ENCODE peak calls at places on chromosomes 1 and 21, in four cellular contexts. U, K, W and S are unnamed samples.

GRCh38 chr1:28329395-28330153 is 734 bp downstream of the MED18 start:
- DNase-seq in U (peak; percentile 46), K (no peak), W (peak; percentile 34), S (peak; percentile 66)

GRCh38 chr1:21334214-21335087 is 44.2 kb upstream of the ECE1 start:
- DNase-seq in U (peak; percentile 88), K (no peak), W (peak; percentile 68), S (no peak)

GRCh38 chr1:12601690-12602632 is 16.0 kb downstream of the DHRS3 start:
- DNase-seq in U (peak; percentile 69), K (no peak), W (peak; percentile 60), S (no peak)

GRCh38 chr1:101187287-101187686 is 49.5 kb upstream of the S1PR1 start:
- DNase-seq in U (no peak), K (no peak), W (no peak), S (no peak)

GRCh38 chr1:25770541-25771245 is 29.3 kb upstream of the SELENON start:
- DNase-seq in U (no peak), K (no peak), W (no peak), S (no peak)

GRCh38 chr1:37240897-37241296 is 206.6 kb upstream of the GRIK3 start:
- DNase-seq in U (no peak), K (no peak), W (no peak), S (no peak)

GRCh38 chr1:22773981-22774471 is 63.4 kb downstream of the EPHB2 start:
- DNase-seq in U (peak; percentile 42), K (no peak), W (peak; percentile 85), S (no peak)

GRCh38 chr1:156195853-156196252 is 1.9 kb downstream of the SLC25A44 start:
- DNase-seq in U (no peak), K (no peak), W (no peak), S (no peak)

GRCh38 chr1:64933296-64934070 is 32.9 kb downstream of the JAK1 start:
- DNase-seq in U (peak; percentile 49), K (no peak), W (no peak), S (no peak)

GRCh38 chr1:23743287-23744052 is at the start of gene ELOA:
- DNase-seq in U (peak; percentile 69), K (no peak), W (peak; percentile 61), S (peak; percentile 83)

GRCh38 chr1:227803933-227804332 is 11.5 kb upstream of the PRSS38 start:
- DNase-seq in U (no peak), K (no peak), W (no peak), S (no peak)

GRCh38 chr1:208187499-208188041 is 56.6 kb downstream of the PLXNA2 start:
- DNase-seq in U (no peak), K (no peak), W (no peak), S (peak; percentile 35)

GRCh38 chr1:228974296-228974695 is 239.0 kb downstream of the RHOU start:
- DNase-seq in U (no peak), K (no peak), W (no peak), S (no peak)

GRCh38 chr1:236685917-236686814 is at the start of gene ACTN2:
- DNase-seq in U (peak; percentile 60), K (no peak), W (peak; percentile 57), S (peak; percentile 86)

GRCh38 chr1:78339490-78339889 is 151.3 kb upstream of the PTGFR start:
- DNase-seq in U (no peak), K (no peak), W (no peak), S (no peak)

GRCh38 chr21:26888931-26889330 is 43.7 kb upstream of the ADAMTS1 start:
- DNase-seq in U (no peak), K (no peak), W (no peak), S (no peak)

GRCh38 chr1:9653195-9653782 is 1.8 kb downstream of the PIK3CD start:
- DNase-seq in U (no peak), K (no peak), W (no peak), S (no peak)

GRCh38 chr21:42799516-42799915 is 79.8 kb downstream of the WDR4 start:
- DNase-seq in U (no peak), K (no peak), W (no peak), S (no peak)

GRCh38 chr1:200033511-200034261 is 6.2 kb downstream of the NR5A2 start:
- DNase-seq in U (peak; percentile 72), K (no peak), W (no peak), S (peak; percentile 33)

GRCh38 chr1:52927219-52928082 is at the start of gene SCP2:
- DNase-seq in U (peak; percentile 82), K (no peak), W (peak; percentile 86), S (peak; percentile 78)

GRCh38 chr1:216281757-216282156 is 141.5 kb downstream of the USH2A start:
- DNase-seq in U (no peak), K (no peak), W (no peak), S (no peak)

GRCh38 chr1:205500240-205501218 is 3.9 kb upstream of the CDK18 start:
- DNase-seq in U (peak; percentile 24), K (no peak), W (no peak), S (no peak)

GRCh38 chr1:22332795-22333499 is 118.7 kb upstream of the ZBTB40 start:
- DNase-seq in U (no peak), K (no peak), W (no peak), S (no peak)

GRCh38 chr1:232837085-232837484 is 31.9 kb downstream of the MAP10 start:
- DNase-seq in U (no peak), K (no peak), W (no peak), S (no peak)

GRCh38 chr1:204031098-204031710 is 41.7 kb upstream of the SOX13 start:
- DNase-seq in U (no peak), K (no peak), W (no peak), S (no peak)

GRCh38 chr1:218259800-218260199 is 25.3 kb upstream of the RRP15 start:
- DNase-seq in U (no peak), K (no peak), W (no peak), S (peak; percentile 42)

GRCh38 chr1:107788189-107788588 is 176.8 kb downstream of the VAV3 start:
- DNase-seq in U (no peak), K (no peak), W (no peak), S (no peak)

GRCh38 chr1:218693584-218693983 is 348.4 kb downstream of the TGFB2 start:
- DNase-seq in U (no peak), K (no peak), W (no peak), S (no peak)

GRCh38 chr1:206836111-206836510 is 29.3 kb upstream of the IL20 start:
- DNase-seq in U (no peak), K (no peak), W (no peak), S (no peak)

GRCh38 chr1:61887076-61887867 is 145.0 kb downstream of the PATJ start:
- DNase-seq in U (no peak), K (no peak), W (no peak), S (no peak)

GRCh38 chr21:46388896-46389295 is 64.9 kb downstream of the PCNT start:
- DNase-seq in U (no peak), K (no peak), W (no peak), S (no peak)

GRCh38 chr1:154730251-154730650 is 122.3 kb upstream of the ADAR start:
- DNase-seq in U (no peak), K (no peak), W (no peak), S (no peak)

GRCh38 chr1:220772846-220773245 is 13.9 kb upstream of the MTARC1 start:
- DNase-seq in U (no peak), K (no peak), W (no peak), S (no peak)

GRCh38 chr1:215226755-215227154 is 144.2 kb downstream of the KCNK2 start:
- DNase-seq in U (no peak), K (no peak), W (no peak), S (no peak)

GRCh38 chr1:151513626-151514101 is 2.5 kb downstream of the CGN start:
- DNase-seq in U (peak; percentile 95), K (no peak), W (no peak), S (no peak)

GRCh38 chr1:208942394-208942793 is 641.1 kb upstream of the CAMK1G start:
- DNase-seq in U (no peak), K (no peak), W (no peak), S (no peak)

GRCh38 chr1:12026586-12026985 is 7.3 kb downstream of the MIIP start:
- DNase-seq in U (no peak), K (no peak), W (no peak), S (no peak)

GRCh38 chr1:4430406-4431404 is 223.7 kb upstream of the AJAP1 start:
- DNase-seq in U (no peak), K (no peak), W (no peak), S (no peak)

GRCh38 chr1:4428711-4429110 is 225.7 kb upstream of the AJAP1 start:
- DNase-seq in U (no peak), K (no peak), W (no peak), S (no peak)

DNA sequence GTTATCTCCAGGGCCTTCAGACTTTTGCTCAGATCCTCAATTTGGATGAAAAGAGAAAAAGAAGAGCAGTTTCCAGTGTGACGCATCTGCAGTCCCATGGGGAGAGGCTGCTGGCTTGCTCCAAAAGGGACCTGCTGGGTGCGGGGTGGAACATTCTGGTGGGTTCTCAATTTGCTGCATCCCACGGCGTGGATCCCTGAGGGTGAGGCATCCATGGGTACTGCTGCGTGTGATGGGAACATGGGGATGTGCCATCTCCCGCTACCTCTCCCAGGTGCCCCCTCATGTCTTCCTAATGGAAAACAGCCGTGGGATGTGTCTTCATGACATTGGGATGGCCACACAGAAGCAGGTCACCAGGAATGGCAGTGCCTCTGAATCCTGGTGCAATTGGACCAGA is 221.3 kb upstream of the AJAP1 start:
- DNase-seq in U (no peak), K (no peak), W (no peak), S (no peak)
- TF ChIP-seq POLR2A in U (no peak), K (no peak), W (no peak), S (no peak)

GRCh38 chr1:1778827-1779675 is 781 bp upstream of the NADK start:
- DNase-seq in U (peak; percentile 91), K (no peak), W (peak; percentile 37), S (peak; percentile 67)
- TF ChIP-seq POLR2A in U (peak; percentile 67), K (no peak), W (no peak), S (no peak)

DNA sequence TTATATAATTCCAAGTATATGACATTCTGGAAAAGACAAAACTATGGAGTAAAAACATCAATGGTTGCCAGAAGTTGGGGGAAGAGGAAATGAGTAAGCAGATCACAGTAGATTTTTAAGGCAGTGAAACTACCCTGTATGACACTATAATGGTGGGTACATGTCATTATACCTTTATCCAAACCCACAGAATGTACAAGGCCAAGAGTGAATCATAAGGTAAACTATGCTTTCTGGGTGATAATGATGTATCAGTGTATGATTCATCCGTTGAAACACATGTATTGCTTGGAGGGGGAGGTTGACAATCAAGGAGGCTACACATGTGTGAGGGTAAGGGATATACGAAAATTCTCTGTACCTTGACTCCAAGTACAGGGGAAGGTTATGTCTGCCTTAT is 862.7 kb downstream of the PLA2G4A start:
- DNase-seq in U (no peak), K (no peak), W (no peak), S (no peak)
- TF ChIP-seq POLR2A in U (no peak), K (no peak), W (no peak), S (no peak)

GRCh38 chr1:93694039-93694438 is 12.4 kb upstream of the BCAR3 start:
- DNase-seq in U (no peak), K (no peak), W (no peak), S (no peak)

GRCh38 chr1:93694833-93695232 is 13.2 kb upstream of the BCAR3 start:
- DNase-seq in U (no peak), K (no peak), W (no peak), S (no peak)

GRCh38 chr1:93692451-93692861 is 10.8 kb upstream of the BCAR3 start:
- DNase-seq in U (no peak), K (no peak), W (no peak), S (no peak)

GRCh38 chr1:93692001-93692400 is 10.4 kb upstream of the BCAR3 start:
- DNase-seq in U (no peak), K (no peak), W (no peak), S (no peak)

GRCh38 chr1:93692983-93693591 is 11.4 kb upstream of the BCAR3 start:
- DNase-seq in U (no peak), K (no peak), W (no peak), S (no peak)
- TF ChIP-seq POLR2A in U (no peak), K (no peak), W (no peak), S (no peak)

GRCh38 chr1:180952657-180953013 is 39.9 kb downstream of the KIAA1614 start:
- DNase-seq in U (no peak), K (no peak), W (no peak), S (no peak)
- TF ChIP-seq POLR2A in U (no peak), K (no peak), W (no peak), S (no peak)